ENCODE peak calls at places on chromosomes 4 and X, in five cellular contexts. X is PC-9; U is tibial nerve; K is fibroblast of lung; P is CD8-positive, alpha-beta T cell. T is an unnamed sample.

GRCh38 chr4:1693131-1693896 is 9.2 kb upstream of the FAM53A start:
- DNase-seq in X (peak; percentile 60), U (no peak), K (peak; percentile 81), P (peak; percentile 78), T (peak; percentile 83)

GRCh38 chrX:17032351-17032750 is 85.9 kb downstream of the REPS2 start:
- DNase-seq in X (peak; percentile 24), U (no peak), K (peak; percentile 92), P (no peak), T (no peak)

GRCh38 chr4:104491826-104492771 is 2.6 kb downstream of the CXXC4 start:
- DNase-seq in X (peak; percentile 3), U (no peak), K (peak; percentile 8), P (no peak), T (no peak)

GRCh38 chr4:135065366-135065765 is 863.8 kb upstream of the PABPC4L start:
- DNase-seq in X (no peak), U (no peak), K (no peak), P (no peak), T (no peak)

GRCh38 chr4:18319456-18319855 is 297.9 kb upstream of the LCORL start:
- DNase-seq in X (no peak), U (no peak), K (no peak), P (no peak), T (no peak)

GRCh38 chrX:30900227-30900626 is 11.2 kb upstream of the TAB3 start:
- DNase-seq in X (no peak), U (no peak), K (no peak), P (no peak), T (no peak)

GRCh38 chr4:103497692-103498091 is 222.1 kb downstream of the TACR3 start:
- DNase-seq in X (peak; percentile 3), U (no peak), K (no peak), P (no peak), T (no peak)

GRCh38 chr4:6474053-6474568 is 1.7 kb upstream of the PPP2R2C start:
- DNase-seq in X (no peak), U (no peak), K (no peak), P (no peak), T (no peak)

GRCh38 chr4:80732010-80732409 is 298.5 kb upstream of the BMP3 start:
- DNase-seq in X (no peak), U (no peak), K (peak; percentile 2), P (no peak), T (no peak)

GRCh38 chr4:1870328-1870577 is 940 bp upstream of the NSD2 start:
- DNase-seq in X (peak; percentile 91), U (peak; percentile 66), K (peak; percentile 69), P (peak; percentile 85), T (peak; percentile 93)

GRCh38 chr4:15658136-15658535 is 3.0 kb upstream of the FBXL5 start:
- DNase-seq in X (no peak), U (no peak), K (no peak), P (no peak), T (no peak)

GRCh38 chr4:152259866-152260265 is 276.0 kb downstream of the FBXW7 start:
- DNase-seq in X (no peak), U (no peak), K (peak; percentile 7), P (no peak), T (no peak)

GRCh38 chrX:17584248-17584681 is 153.0 kb upstream of the SCML1 start:
- DNase-seq in X (peak; percentile 36), U (no peak), K (peak; percentile 27), P (no peak), T (no peak)

GRCh38 chrX:109199726-109200125 is 282.2 kb downstream of the GUCY2F start:
- DNase-seq in X (no peak), U (no peak), K (peak; percentile 56), P (no peak), T (no peak)

GRCh38 chrX:47863187-47863586 is 26.5 kb downstream of the ZNF81 start:
- DNase-seq in X (no peak), U (no peak), K (no peak), P (no peak), T (no peak)

GRCh38 chr4:111960241-111960667 is 185.0 kb upstream of the FAM241A start:
- DNase-seq in X (peak; percentile 31), U (no peak), K (no peak), P (no peak), T (no peak)

GRCh38 chr4:18813055-18813454 is 791.5 kb upstream of the LCORL start:
- DNase-seq in X (no peak), U (no peak), K (no peak), P (no peak), T (no peak)

GRCh38 chr4:7970031-7970946 is 30.6 kb upstream of the AFAP1 start:
- DNase-seq in X (peak; percentile 79), U (no peak), K (no peak), P (peak; percentile 53), T (no peak)

GRCh38 chr4:145507636-145508035 is 26.0 kb downstream of the SMAD1 start:
- DNase-seq in X (no peak), U (no peak), K (peak; percentile 39), P (no peak), T (no peak)

GRCh38 chr4:121666091-121666679 is 30.6 kb downstream of the ANXA5 start:
- DNase-seq in X (no peak), U (peak; percentile 26), K (no peak), P (no peak), T (peak; percentile 64)

GRCh38 chr4:108372678-108373077 is 203.9 kb upstream of the LEF1 start:
- DNase-seq in X (no peak), U (no peak), K (no peak), P (peak; percentile 22), T (no peak)

GRCh38 chr4:35500812-35501211 is 743.5 kb downstream of the ARAP2 start:
- DNase-seq in X (no peak), U (no peak), K (no peak), P (no peak), T (no peak)

GRCh38 chr4:2297606-2298517 is 36.0 kb upstream of the MXD4 start:
- DNase-seq in X (no peak), U (no peak), K (no peak), P (peak; percentile 52), T (no peak)

GRCh38 chr4:180377741-180378140 is 1865.5 kb upstream of the TENM3 start:
- DNase-seq in X (no peak), U (no peak), K (peak; percentile 58), P (no peak), T (no peak)

GRCh38 chr4:158822348-158822747 is 53.5 kb downstream of the FNIP2 start:
- DNase-seq in X (no peak), U (no peak), K (no peak), P (no peak), T (no peak)
- H3K4me1 ChIP-seq in X (peaks cover 52% of the 10 kb centered on the region), U (peaks cover 24% of the 10 kb centered on the region), K (peaks cover 7% of the 10 kb centered on the region), P (peaks cover 16% of the 10 kb centered on the region), T (peaks cover 76% of the 10 kb centered on the region)

GRCh38 chrX:83339724-83340123 is 168.4 kb upstream of the POU3F4 start:
- DNase-seq in X (no peak), U (no peak), K (no peak), P (no peak), T (no peak)
- H3K4me1 ChIP-seq in X (no peaks in the 10 kb centered on the region), U (no peaks in the 10 kb centered on the region), K (no peaks in the 10 kb centered on the region), P (no peaks in the 10 kb centered on the region), T (no peaks in the 10 kb centered on the region)

GRCh38 chr4:87033902-87034301 is 99.1 kb downstream of the AFF1 start:
- DNase-seq in X (no peak), U (no peak), K (no peak), P (no peak), T (no peak)
- H3K4me1 ChIP-seq in X (no peaks in the 10 kb centered on the region), U (peaks cover 84% of the 10 kb centered on the region), K (peaks cover 34% of the 10 kb centered on the region), P (peaks cover 12% of the 10 kb centered on the region), T (peaks cover 93% of the 10 kb centered on the region)

GRCh38 chr4:41158756-41159155 is 55.6 kb downstream of the APBB2 start:
- DNase-seq in X (no peak), U (no peak), K (no peak), P (no peak), T (no peak)

GRCh38 chr4:41156574-41156973 is 57.8 kb downstream of the APBB2 start:
- DNase-seq in X (no peak), U (no peak), K (peak; percentile 24), P (no peak), T (no peak)

GRCh38 chr4:41157009-41157408 is 57.3 kb downstream of the APBB2 start:
- DNase-seq in X (no peak), U (no peak), K (no peak), P (no peak), T (no peak)

GRCh38 chr4:41160010-41160789 is 54.1 kb downstream of the APBB2 start:
- DNase-seq in X (peak; percentile 85), U (no peak), K (peak; percentile 82), P (no peak), T (peak; percentile 37)

GRCh38 chr4:41158274-41158673 is 56.1 kb downstream of the APBB2 start:
- DNase-seq in X (no peak), U (no peak), K (no peak), P (no peak), T (no peak)
- H3K4me1 ChIP-seq in X (peaks cover 27% of the 10 kb centered on the region), U (no peaks in the 10 kb centered on the region), K (peaks cover 20% of the 10 kb centered on the region), P (no peaks in the 10 kb centered on the region), T (no peaks in the 10 kb centered on the region)

DNA sequence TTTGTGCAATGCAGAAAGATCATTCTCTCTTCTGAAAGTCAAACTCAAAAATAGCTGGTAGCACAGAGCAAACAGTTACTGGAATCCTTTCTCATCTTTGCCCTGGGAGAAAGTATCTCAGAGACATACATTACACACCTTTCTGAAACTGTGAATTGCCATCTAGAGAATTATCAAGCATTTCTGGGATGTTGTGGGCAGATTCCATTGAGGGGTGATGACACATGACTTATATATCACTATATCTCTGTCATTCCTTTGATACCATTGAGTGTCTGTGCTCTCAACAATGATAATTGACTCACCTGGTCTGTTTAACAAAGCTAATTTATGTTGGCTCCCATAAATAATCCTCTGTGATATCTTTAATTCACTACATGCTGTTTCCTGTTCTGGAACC is 13.0 kb downstream of the SLIT2 start:
- DNase-seq in X (no peak), U (no peak), K (no peak), P (no peak), T (no peak)
- H3K4me1 ChIP-seq in X (no peaks in the 10 kb centered on the region), U (no peaks in the 10 kb centered on the region), K (peaks cover 1% of the 10 kb centered on the region), P (no peaks in the 10 kb centered on the region), T (no peaks in the 10 kb centered on the region)